ENCODE peak calls at places on chromosomes 4 and X, in seven cellular contexts. U, Y, X, M, W, R and K are unnamed samples.

GRCh38 chr4:10096201-10096975 is 20.2 kb downstream of the WDR1 start:
- DNase-seq in U (peak; percentile 97), Y (no peak), X (peak; percentile 60), M (peak; percentile 98), W (peak; percentile 71), R (peak; percentile 91), K (peak; percentile 53)

GRCh38 chrX:74603040-74603439 is 11.4 kb downstream of the RLIM start:
- DNase-seq in U (no peak), Y (no peak), X (no peak), M (no peak), W (no peak), R (no peak), K (no peak)

GRCh38 chr4:17385403-17385802 is 126.5 kb downstream of the QDPR start:
- DNase-seq in U (peak; percentile 9), Y (no peak), X (no peak), M (peak; percentile 87), W (peak; percentile 2), R (no peak), K (peak; percentile 29)

GRCh38 chr4:92050875-92051274 is 252.9 kb upstream of the GRID2 start:
- DNase-seq in U (peak; percentile 8), Y (no peak), X (no peak), M (no peak), W (no peak), R (no peak), K (no peak)

GRCh38 chr4:152689615-152690501 is 10.1 kb upstream of the TMEM154 start:
- DNase-seq in U (no peak), Y (no peak), X (no peak), M (no peak), W (no peak), R (no peak), K (no peak)

GRCh38 chr4:84727491-84727890 is 144.6 kb downstream of the CDS1 start:
- DNase-seq in U (no peak), Y (no peak), X (no peak), M (peak; percentile 82), W (no peak), R (no peak), K (no peak)

GRCh38 chr4:74157116-74157742 is 689 bp upstream of the MTHFD2L start:
- DNase-seq in U (no peak), Y (no peak), X (no peak), M (no peak), W (peak; percentile 11), R (no peak), K (no peak)

GRCh38 chr4:149835280-149835679 is 19.6 kb upstream of the IQCM start:
- DNase-seq in U (no peak), Y (no peak), X (no peak), M (no peak), W (no peak), R (no peak), K (no peak)

GRCh38 chrX:109472939-109473713 is 8.8 kb downstream of the GUCY2F start:
- DNase-seq in U (peak; percentile 51), Y (no peak), X (no peak), M (peak; percentile 8), W (no peak), R (no peak), K (no peak)

GRCh38 chrX:149491812-149492211 is 13.3 kb downstream of the IDS start:
- DNase-seq in U (no peak), Y (no peak), X (no peak), M (no peak), W (peak; percentile 35), R (no peak), K (no peak)

GRCh38 chrX:101025126-101025525 is 26.8 kb downstream of the TRMT2B start:
- DNase-seq in U (no peak), Y (no peak), X (no peak), M (no peak), W (no peak), R (no peak), K (no peak)

GRCh38 chrX:73850124-73851013 is 287.4 kb downstream of the CHIC1 start:
- DNase-seq in U (peak; percentile 35), Y (no peak), X (peak; percentile 35), M (peak; percentile 50), W (peak; percentile 3), R (no peak), K (no peak)

GRCh38 chr4:74578329-74578728 is 133.4 kb downstream of the AREG start:
- DNase-seq in U (no peak), Y (no peak), X (no peak), M (no peak), W (no peak), R (no peak), K (no peak)

GRCh38 chr4:114237997-114238396 is 258.6 kb upstream of the ARSJ start:
- DNase-seq in U (no peak), Y (no peak), X (no peak), M (no peak), W (no peak), R (no peak), K (no peak)
- TF ChIP-seq CTCF in U (no peak), Y (no peak), X (no peak), M (no peak), W (no peak), R (no peak), K (no peak)

GRCh38 chrX:111039606-111040005 is 56.4 kb upstream of the PAK3 start:
- DNase-seq in U (peak; percentile 29), Y (no peak), X (no peak), M (no peak), W (no peak), R (no peak), K (no peak)
- H3K4me3 ChIP-seq in U (peak overlapping the region; percentile 12), Y (no peak overlapping the region), X (no peak overlapping the region), M (no peak overlapping the region), W (no peak overlapping the region), R (no peak overlapping the region), K (no peak overlapping the region)

GRCh38 chrX:130995351-130995967 is 62.7 kb upstream of the ARHGAP36 start:
- DNase-seq in U (no peak), Y (no peak), X (no peak), M (no peak), W (no peak), R (no peak), K (no peak)
- TF ChIP-seq CTCF in U (no peak), Y (no peak), X (no peak), M (no peak), W (no peak), R (no peak), K (no peak)

GRCh38 chrX:69027181-69028005 is 137.9 kb downstream of the PJA1 start:
- DNase-seq in U (peak; percentile 97), Y (no peak), X (no peak), M (no peak), W (no peak), R (peak; percentile 77), K (no peak)
- H3K4me3 ChIP-seq in U (no peak overlapping the region), Y (no peak overlapping the region), X (no peak overlapping the region), M (no peak overlapping the region), W (no peak overlapping the region), R (no peak overlapping the region), K (no peak overlapping the region)